ENCODE peak calls at places on chromosome 14, in six cellular contexts. M, P, S, J, F and B are unnamed samples.

GRCh38 chr14:85444685-85445084 is 85.3 kb upstream of the FLRT2 start:
- DNase-seq in M (no peak), P (peak; percentile 4), S (no peak), J (no peak), F (no peak), B (no peak)

GRCh38 chr14:36383674-36384421 is 63.4 kb upstream of the MBIP start:
- DNase-seq in M (no peak), P (no peak), S (peak; percentile 71), J (no peak), F (no peak), B (no peak)

GRCh38 chr14:74660167-74660566 is 48.1 kb upstream of the LTBP2 start:
- DNase-seq in M (no peak), P (no peak), S (no peak), J (no peak), F (no peak), B (no peak)

GRCh38 chr14:24535737-24536136 is 27.7 kb upstream of the CMA1 start:
- DNase-seq in M (no peak), P (no peak), S (no peak), J (no peak), F (no peak), B (no peak)

GRCh38 chr14:104425171-104425681 is 154.3 kb upstream of the C14orf180 start:
- DNase-seq in M (no peak), P (no peak), S (no peak), J (no peak), F (no peak), B (no peak)

GRCh38 chr14:27390130-27390529 is 792.3 kb upstream of the NOVA1 start:
- DNase-seq in M (no peak), P (no peak), S (no peak), J (no peak), F (no peak), B (no peak)

GRCh38 chr14:103109789-103110415 is 13.4 kb upstream of the TNFAIP2 start:
- DNase-seq in M (no peak), P (peak; percentile 42), S (no peak), J (peak; percentile 52), F (no peak), B (no peak)

GRCh38 chr14:52802597-52802996 is 11.2 kb upstream of the GNPNAT1 start:
- DNase-seq in M (peak; percentile 41), P (no peak), S (no peak), J (peak; percentile 86), F (no peak), B (peak; percentile 24)

GRCh38 chr14:100428727-100429126 is 105.6 kb downstream of the SLC25A47 start:
- DNase-seq in M (no peak), P (no peak), S (no peak), J (no peak), F (no peak), B (peak; percentile 46)

GRCh38 chr14:91320266-91320665 is 75.8 kb upstream of the GPR68 start:
- DNase-seq in M (no peak), P (no peak), S (no peak), J (no peak), F (no peak), B (no peak)

GRCh38 chr14:68703093-68703492 is 89.8 kb downstream of the ZFP36L1 start:
- DNase-seq in M (no peak), P (no peak), S (no peak), J (peak; percentile 79), F (no peak), B (no peak)

GRCh38 chr14:72480465-72481243 is 413.2 kb downstream of the DPF3 start:
- DNase-seq in M (no peak), P (no peak), S (no peak), J (no peak), F (no peak), B (no peak)

GRCh38 chr14:69073925-69074324 is 79.0 kb downstream of the DCAF5 start:
- DNase-seq in M (no peak), P (no peak), S (no peak), J (no peak), F (no peak), B (no peak)

GRCh38 chr14:87205811-87206210 is 787.2 kb downstream of the GALC start:
- DNase-seq in M (no peak), P (no peak), S (no peak), J (no peak), F (no peak), B (no peak)

GRCh38 chr14:103164786-103165185 is 41.5 kb downstream of the TNFAIP2 start:
- DNase-seq in M (no peak), P (no peak), S (no peak), J (no peak), F (no peak), B (no peak)

GRCh38 chr14:76784881-76785280 is 23.6 kb downstream of the VASH1 start:
- DNase-seq in M (no peak), P (peak; percentile 87), S (peak; percentile 72), J (peak; percentile 55), F (peak; percentile 74), B (no peak)

GRCh38 chr14:56004807-56005579 is 113.2 kb upstream of the PELI2 start:
- DNase-seq in M (peak; percentile 64), P (no peak), S (peak; percentile 52), J (peak; percentile 28), F (no peak), B (peak; percentile 62)

DNA sequence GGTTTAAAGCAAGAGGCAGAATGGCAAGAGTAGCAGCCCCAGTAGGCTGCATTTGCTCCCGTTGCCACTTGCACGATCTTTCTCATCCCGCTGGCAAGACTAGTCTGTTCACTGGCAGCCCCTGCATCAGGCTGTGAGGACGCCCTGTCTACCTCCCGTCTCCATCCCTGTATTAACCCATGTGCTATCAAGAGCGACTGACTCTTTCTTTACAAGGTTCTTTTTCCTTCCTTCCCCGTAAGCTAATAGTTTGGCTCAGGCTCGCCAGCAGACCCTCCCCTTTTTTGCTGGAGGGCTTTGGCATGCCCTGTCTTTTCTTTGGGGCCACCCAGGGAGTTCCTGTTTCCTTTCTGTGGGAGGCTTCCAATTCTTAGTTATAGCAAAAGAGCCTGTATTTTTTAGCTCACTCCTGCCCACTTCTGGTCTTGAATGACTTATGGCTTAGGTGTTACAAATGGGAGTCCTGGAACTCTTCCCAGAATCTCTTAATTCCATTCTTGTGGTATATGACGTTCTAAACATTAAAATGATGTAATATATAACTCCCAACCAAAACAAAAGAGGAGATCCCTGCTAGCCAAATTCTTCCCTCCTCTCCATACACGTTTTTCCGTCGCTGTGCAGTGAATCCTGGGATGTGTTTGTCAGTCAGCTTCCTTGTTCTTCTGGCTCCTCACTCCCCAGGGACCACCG is 149.0 kb downstream of the PRKCH start:
- DNase-seq in M (peak; percentile 86), P (peak; percentile 24), S (no peak), J (peak; percentile 96), F (no peak), B (peak; percentile 90)
- TF ChIP-seq CTCF in M (peak; percentile 37), P (no peak), S (no peak), J (peak; percentile 30), F (no peak), B (peak; percentile 12)

GRCh38 chr14:20857630-20858261 is 33.4 kb upstream of the RNASE3 start:
- DNase-seq in M (no peak), P (peak; percentile 80), S (peak; percentile 76), J (peak; percentile 19), F (peak; percentile 76), B (no peak)
- TF ChIP-seq CTCF in M (peak; percentile 81), P (peak; percentile 95), S (peak; percentile 94), J (peak; percentile 82), F (peak; percentile 93), B (peak; percentile 71)

GRCh38 chr14:89955418-89956293 is at the start of gene TDP1:
- DNase-seq in M (peak; percentile 88), P (peak; percentile 98), S (peak; percentile 97), J (peak; percentile 93), F (peak; percentile 92), B (peak; percentile 63)

GRCh38 chr14:89955022-89955414 is 488 bp upstream of the EFCAB11 start:
- DNase-seq in M (no peak), P (no peak), S (no peak), J (no peak), F (no peak), B (no peak)

GRCh38 chr14:89952581-89952980 is 1.9 kb downstream of the EFCAB11 start:
- DNase-seq in M (no peak), P (no peak), S (no peak), J (no peak), F (no peak), B (no peak)

GRCh38 chr14:89953602-89954001 is 928 bp downstream of the EFCAB11 start:
- DNase-seq in M (no peak), P (no peak), S (no peak), J (no peak), F (no peak), B (no peak)

DNA sequence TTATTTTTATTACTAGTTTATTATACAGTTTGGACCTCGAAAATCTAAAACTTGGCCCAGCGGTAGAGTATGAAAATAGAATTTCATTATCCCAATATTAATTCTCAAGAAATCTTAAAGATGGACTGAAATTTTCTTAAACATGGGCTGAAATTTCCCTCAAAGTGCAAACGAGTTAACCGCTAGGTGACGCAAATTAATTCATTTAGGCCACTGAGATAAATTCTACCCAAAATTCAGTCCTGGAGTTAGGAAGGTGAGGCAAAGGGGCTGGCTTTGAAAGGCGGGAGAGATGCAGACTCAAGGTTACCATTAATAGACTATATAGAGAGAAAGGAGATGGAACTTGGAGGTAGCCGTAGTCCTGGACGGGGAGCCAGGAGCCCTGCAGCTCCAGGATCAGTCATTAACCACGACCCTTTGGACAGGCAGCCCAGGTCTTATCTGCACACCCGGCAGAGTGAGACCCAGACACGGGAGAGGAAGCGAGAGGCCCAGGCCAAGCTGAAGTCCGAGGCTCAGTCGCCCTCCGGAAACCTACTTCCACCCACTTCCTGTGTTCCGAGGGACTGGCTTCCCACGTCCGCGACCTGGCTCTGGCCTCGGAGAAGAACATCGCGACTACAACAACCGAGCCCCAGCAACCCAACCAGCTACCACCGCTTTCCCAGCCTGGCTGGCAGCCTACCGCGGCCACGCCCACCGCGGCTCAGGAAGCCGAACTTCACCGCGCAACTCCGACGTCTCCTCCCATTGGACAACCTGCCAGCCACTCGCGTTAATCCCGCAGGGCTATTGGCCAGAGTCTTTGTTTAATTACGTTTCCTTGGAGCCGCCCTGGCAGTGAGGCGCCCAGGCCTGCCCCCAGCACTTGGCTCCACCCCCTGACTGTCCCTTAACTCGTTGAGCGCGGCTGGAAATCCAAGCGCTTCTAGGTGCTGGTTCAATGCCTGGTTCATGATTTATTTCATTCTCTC is at the start of gene EFCAB11:
- DNase-seq in M (peak; percentile 95), P (peak; percentile 93), S (peak; percentile 96), J (peak; percentile 97), F (peak; percentile 89), B (peak; percentile 80)
- TF ChIP-seq CTCF in M (no peak), P (no peak), S (no peak), J (no peak), F (peak; percentile 40), B (no peak)

DNA sequence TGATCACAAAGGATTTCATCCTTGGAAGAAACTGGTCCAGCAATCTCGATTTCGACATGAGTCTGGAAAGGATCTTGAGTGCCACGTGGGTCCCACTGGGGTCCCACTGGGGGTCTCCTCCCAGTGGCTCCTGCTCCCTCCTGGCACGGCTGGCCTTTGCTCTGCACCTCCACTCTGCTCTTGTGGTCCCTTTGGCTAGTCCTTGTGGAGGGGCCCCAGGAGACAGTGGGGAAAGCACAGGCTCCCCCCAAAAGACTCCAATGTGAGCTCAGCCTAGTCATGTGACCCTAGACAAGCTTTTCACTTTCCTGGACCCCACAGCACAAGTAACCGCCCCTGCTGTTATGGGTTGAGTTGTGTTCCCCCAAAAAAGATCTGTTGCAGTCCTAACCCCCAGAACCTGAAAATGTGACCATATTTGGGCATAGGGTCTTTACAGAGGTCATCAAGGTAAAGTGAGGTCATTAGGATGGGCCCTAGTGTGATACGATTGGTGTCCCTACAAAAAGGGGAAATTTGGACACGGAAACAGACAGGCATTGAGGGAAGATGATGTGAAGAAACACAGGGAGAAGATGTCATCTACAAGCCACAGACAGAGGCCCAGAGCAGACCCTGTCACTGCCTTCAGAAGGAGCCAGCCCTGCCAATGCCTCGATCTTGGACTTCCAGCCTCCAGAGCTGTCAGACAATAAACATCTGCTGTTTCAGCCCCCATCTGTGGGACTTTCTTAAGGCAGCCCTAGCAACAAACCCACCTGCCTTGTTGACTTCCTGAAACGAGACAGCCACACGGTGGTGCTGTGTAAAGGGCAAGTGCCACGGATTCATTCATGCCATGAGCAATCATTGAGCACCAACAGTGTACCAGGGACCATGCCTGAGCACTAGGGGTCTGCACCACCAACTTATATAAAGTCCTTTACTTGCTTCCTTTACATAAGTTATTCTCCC is 23.8 kb upstream of the PPP2R5C start:
- DNase-seq in M (no peak), P (no peak), S (no peak), J (no peak), F (no peak), B (no peak)
- TF ChIP-seq CTCF in M (no peak), P (no peak), S (peak; percentile 16), J (no peak), F (no peak), B (no peak)